ENCODE peak calls at places on chromosome 20, in seven cellular contexts. F is psoas muscle, E is fibroblast of lung, W is GM12865, Q is progenitor cell of endocrine pancreas, B is fibroblast of villous mesenchyme, P is astrocyte of the spinal cord. O is an unnamed sample.

GRCh38 chr20:17017232-17017631 is 209.6 kb upstream of the PCSK2 start:
- DNase-seq in F (no peak), E (no peak), W (no peak), Q (no peak), B (no peak), P (no peak), O (no peak)

GRCh38 chr20:57749131-57749690 is 39.4 kb upstream of the PMEPA1 start:
- DNase-seq in F (no peak), E (no peak), W (no peak), Q (no peak), B (no peak), P (no peak), O (no peak)

GRCh38 chr20:8744228-8744844 is 324.6 kb upstream of the PLCB4 start:
- DNase-seq in F (no peak), E (peak; percentile 50), W (no peak), Q (no peak), B (peak; percentile 4), P (peak; percentile 6), O (no peak)

GRCh38 chr20:3461191-3461874 is 9.5 kb upstream of the ATRN start:
- DNase-seq in F (no peak), E (peak; percentile 26), W (no peak), Q (no peak), B (peak; percentile 6), P (peak; percentile 25), O (no peak)

GRCh38 chr20:20864346-20865096 is 152.1 kb upstream of the RALGAPA2 start:
- DNase-seq in F (no peak), E (no peak), W (no peak), Q (no peak), B (peak; percentile 4), P (no peak), O (no peak)

GRCh38 chr20:33658929-33659328 is 3.2 kb upstream of the C20orf144 start:
- DNase-seq in F (no peak), E (no peak), W (no peak), Q (no peak), B (no peak), P (no peak), O (no peak)

GRCh38 chr20:25090492-25091429 is 8.8 kb upstream of the VSX1 start:
- DNase-seq in F (peak; percentile 50), E (no peak), W (peak; percentile 70), Q (no peak), B (no peak), P (no peak), O (no peak)

GRCh38 chr20:3777726-3778629 is 3.3 kb downstream of the SPEF1 start:
- DNase-seq in F (peak; percentile 75), E (peak; percentile 33), W (no peak), Q (peak; percentile 64), B (no peak), P (no peak), O (peak; percentile 35)

GRCh38 chr20:63026582-63027424 is 20.0 kb upstream of the BHLHE23 start:
- DNase-seq in F (peak; percentile 23), E (no peak), W (no peak), Q (no peak), B (no peak), P (no peak), O (no peak)

GRCh38 chr20:34771680-34772081 is 53.8 kb downstream of the NCOA6 start:
- DNase-seq in F (no peak), E (peak; percentile 12), W (no peak), Q (no peak), B (peak; percentile 78), P (no peak), O (no peak)
- TF ChIP-seq CTCF in F (no peak), E (no peak), W (no peak), Q (no peak), B (no peak), P (no peak), O (no peak)

GRCh38 chr20:4998160-4998651 is 3.1 kb downstream of the SLC23A2 start:
- DNase-seq in F (no peak), E (no peak), W (peak; percentile 76), Q (no peak), B (no peak), P (no peak), O (no peak)
- TF ChIP-seq CTCF in F (no peak), E (peak; percentile 10), W (peak; percentile 42), Q (peak; percentile 10), B (no peak), P (peak; percentile 14), O (peak; percentile 34)

DNA sequence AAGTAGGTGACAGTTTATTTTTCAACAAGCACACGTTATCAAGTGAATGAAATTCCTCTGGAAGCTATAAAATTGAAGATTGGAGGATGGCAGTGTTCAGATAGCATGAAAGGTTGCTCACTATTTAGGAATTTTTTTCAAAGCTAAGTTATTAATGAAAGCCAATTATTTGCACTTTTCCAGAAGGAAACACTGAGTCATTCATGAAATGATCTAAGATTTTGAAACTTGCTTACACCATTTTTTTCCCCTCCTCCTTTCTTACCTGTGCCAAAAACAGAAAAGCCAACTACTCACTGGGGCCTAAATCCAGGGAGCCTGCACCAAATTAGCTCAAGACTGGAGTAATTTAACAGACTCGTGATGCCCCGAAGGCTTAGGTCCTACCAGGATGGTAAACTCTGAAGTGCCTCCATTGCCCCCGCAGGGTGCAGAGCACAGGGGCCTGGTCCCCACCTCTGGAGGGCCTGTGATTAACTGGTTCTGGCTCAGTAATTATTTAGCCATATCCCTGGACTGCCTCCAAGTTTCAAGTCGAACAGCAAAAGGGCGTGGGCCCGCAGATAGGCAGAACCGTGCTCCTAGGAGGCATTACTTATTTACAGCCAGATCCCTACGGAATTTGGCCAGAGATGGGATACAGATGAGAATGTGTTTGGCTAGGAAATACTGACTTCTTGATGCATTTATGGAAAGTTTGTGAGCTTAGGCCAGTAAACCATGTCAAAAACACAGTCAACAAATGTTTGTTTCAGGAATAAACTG is 28.0 kb upstream of the ZNF217 start:
- DNase-seq in F (peak; percentile 62), E (peak; percentile 91), W (peak; percentile 61), Q (no peak), B (peak; percentile 92), P (peak; percentile 59), O (no peak)
- TF ChIP-seq CTCF in F (no peak), E (no peak), W (no peak), Q (no peak), B (no peak), P (no peak), O (no peak)

GRCh38 chr20:23350007-23350854 is at the start of gene NXT1:
- DNase-seq in F (peak; percentile 97), E (peak; percentile 99), W (peak; percentile 98), Q (peak; percentile 95), B (peak; percentile 99), P (peak; percentile 99), O (peak; percentile 96)
- TF ChIP-seq CTCF in F (peak; percentile 23), E (no peak), W (no peak), Q (no peak), B (no peak), P (peak; percentile 6), O (peak; percentile 4)

GRCh38 chr20:40506567-40506966 is 182.5 kb downstream of the MAFB start:
- DNase-seq in F (peak; percentile 93), E (peak; percentile 99), W (no peak), Q (no peak), B (peak; percentile 89), P (peak; percentile 99), O (no peak)
- TF ChIP-seq CTCF in F (no peak), E (peak; percentile 3), W (no peak), Q (no peak), B (no peak), P (peak; percentile 11), O (no peak)

GRCh38 chr20:45098096-45098773 is 2.7 kb downstream of the KCNS1 start:
- DNase-seq in F (no peak), E (peak; percentile 25), W (peak; percentile 18), Q (no peak), B (peak; percentile 37), P (peak; percentile 14), O (peak; percentile 65)
- TF ChIP-seq CTCF in F (no peak), E (peak; percentile 18), W (no peak), Q (peak; percentile 44), B (peak; percentile 34), P (peak; percentile 23), O (no peak)